ENCODE peak calls at places on chromosomes 2 and 18, in four cellular contexts. V, F, G and P are unnamed samples.

GRCh38 chr18:77132369-77133050 is at the start of gene MBP:
- DNase-seq in F (no peak), G (peak; percentile 56), V (no peak), P (peak; percentile 80)

GRCh38 chr2:158134655-158135054 is 33.0 kb downstream of the UPP2 start:
- DNase-seq in F (no peak), V (no peak), G (no peak), P (no peak)

GRCh38 chr2:17892726-17893534 is 14.5 kb downstream of the KCNS3 start:
- DNase-seq in F (no peak), G (no peak), V (no peak), P (no peak)

GRCh38 chr2:84858123-84858522 is 22.8 kb downstream of the TRABD2A start:
- DNase-seq in V (no peak), G (no peak), F (no peak), P (no peak)

GRCh38 chr2:239361311-239361642 is 39.5 kb downstream of the HDAC4 start:
- DNase-seq in G (no peak), F (peak; percentile 41), V (no peak), P (no peak)

GRCh38 chr2:189337648-189338047 is 103.6 kb upstream of the WDR75 start:
- DNase-seq in V (peak; percentile 64), G (no peak), F (peak; percentile 92), P (peak; percentile 59)

GRCh38 chr18:41150316-41150715 is 804.7 kb upstream of the PIK3C3 start:
- DNase-seq in V (no peak), G (peak; percentile 14), F (no peak), P (no peak)

GRCh38 chr2:241595600-241596140 is 37.1 kb downstream of the BOK start:
- DNase-seq in F (no peak), G (no peak), V (no peak), P (peak; percentile 45)

GRCh38 chr18:31509571-31509970 is 11.6 kb downstream of the DSG2 start:
- DNase-seq in V (peak; percentile 25), F (no peak), G (no peak), P (no peak)

GRCh38 chr18:9066358-9066757 is 36.1 kb upstream of the NDUFV2 start:
- DNase-seq in V (no peak), G (peak; percentile 97), F (no peak), P (no peak)

GRCh38 chr2:132384491-132385186 is 32.0 kb upstream of the GPR39 start:
- DNase-seq in V (peak; percentile 40), G (no peak), F (no peak), P (peak; percentile 17)

DNA sequence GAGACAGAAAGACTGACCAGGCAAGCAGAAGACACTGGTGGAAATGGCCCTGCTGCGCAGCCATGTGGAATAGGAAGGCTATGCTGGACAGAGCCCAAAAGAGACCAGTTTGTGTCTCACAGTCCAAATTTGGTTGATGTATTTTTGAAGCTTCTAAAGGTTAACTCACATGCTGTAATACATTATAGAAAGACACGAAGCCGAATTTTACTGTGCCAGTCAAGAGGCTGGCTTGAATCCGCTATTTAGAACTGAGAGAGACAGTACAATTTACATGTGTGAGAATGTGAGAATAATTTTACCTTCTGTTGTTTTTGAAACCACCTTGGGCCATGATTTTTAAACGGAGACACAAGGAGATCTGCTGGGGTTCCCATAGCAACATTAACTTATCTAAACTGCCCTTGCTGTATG is 113.6 kb downstream of the METTL8 start:
- DNase-seq in G (no peak), V (no peak), F (no peak), P (no peak)
- TF ChIP-seq CTCF in G (no peak), V (no peak), F (no peak), P (no peak)

DNA sequence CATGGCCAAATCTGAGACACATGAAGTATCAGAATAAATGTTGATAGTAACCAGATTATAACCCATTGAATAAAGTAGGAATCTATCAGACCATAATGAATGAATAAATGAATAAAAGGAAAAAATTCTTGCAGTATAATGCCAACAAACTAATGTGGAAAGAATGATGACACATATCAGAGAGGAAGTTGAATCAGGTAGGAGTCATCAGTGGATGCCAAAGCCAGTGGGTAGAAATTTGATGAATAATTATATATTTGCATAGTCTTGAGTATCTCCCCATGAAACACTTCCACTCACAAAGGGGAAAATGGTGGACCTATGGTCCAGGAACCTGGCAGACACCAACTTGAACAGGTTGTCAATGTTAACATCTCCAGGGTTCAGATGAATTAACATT is 68.6 kb downstream of the GALNT3 start:
- DNase-seq in V (peak; percentile 90), F (peak; percentile 81), G (no peak), P (peak; percentile 54)
- H3K4me2 ChIP-seq in V (no peak overlapping the region), F (peak overlapping the region; percentile 81), G (no peak overlapping the region), P (peak overlapping the region; percentile 40)

GRCh38 chr18:48979944-48980890 is 29.5 kb upstream of the SMAD7 start:
- DNase-seq in V (peak; percentile 60), G (no peak), F (peak; percentile 65), P (peak; percentile 76)
- H2AFZ ChIP-seq in V (no peak overlapping the region), G (no peak overlapping the region), F (peak overlapping the region; percentile 7), P (peak overlapping the region; percentile 40)

DNA sequence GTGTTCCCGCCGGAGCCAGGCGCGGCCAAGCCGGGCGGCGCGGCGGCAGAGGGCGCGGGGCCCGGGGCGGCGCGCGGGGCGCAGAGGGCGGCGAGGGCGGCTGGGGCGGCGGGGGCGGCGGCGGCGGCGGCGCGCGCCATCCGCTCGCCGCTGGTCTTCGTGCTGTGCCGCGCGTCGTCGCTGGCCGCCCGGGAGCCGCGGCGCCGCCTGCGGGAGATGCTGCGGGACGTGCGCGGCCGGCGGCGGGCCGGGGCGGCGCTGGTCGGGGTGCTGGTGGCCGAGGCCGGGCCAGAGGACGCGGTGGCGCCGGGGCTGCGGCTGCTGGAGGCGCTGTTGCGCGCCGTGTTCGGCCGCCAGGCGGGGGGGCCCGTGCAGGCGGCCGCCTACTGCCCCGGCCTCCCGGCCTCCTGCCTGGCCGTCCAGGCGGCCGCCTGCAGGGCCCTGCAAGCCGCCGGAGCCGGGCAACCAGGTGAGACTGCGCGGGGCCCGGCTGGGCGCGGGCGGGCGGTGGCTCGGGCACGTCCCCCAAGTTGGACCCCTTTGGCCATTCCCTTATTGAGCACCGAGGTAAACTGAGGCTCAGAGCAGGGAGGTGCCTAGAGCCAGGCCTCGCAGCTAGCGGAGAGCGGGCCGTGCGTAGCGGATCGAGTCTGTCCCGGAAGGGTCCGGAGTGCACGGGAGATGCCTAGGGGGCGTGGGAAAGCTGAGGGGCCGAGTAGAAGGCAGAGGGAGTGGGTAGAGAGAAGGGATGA is 584 bp downstream of the C2orf72 start:
- DNase-seq in F (no peak), V (no peak), G (no peak), P (peak; percentile 84)
- TF ChIP-seq CTCF in F (no peak), V (no peak), G (no peak), P (no peak)

GRCh38 chr2:85892216-85892944 is 3.6 kb upstream of the ST3GAL5 start:
- DNase-seq in G (no peak), F (no peak), V (no peak), P (no peak)
- H3K4me2 ChIP-seq in G (no peak overlapping the region), F (no peak overlapping the region), V (no peak overlapping the region), P (no peak overlapping the region)

GRCh38 chr18:34794346-34794745 is 84.2 kb downstream of the DTNA start:
- DNase-seq in G (no peak), F (no peak), V (no peak), P (no peak)
- H2AFZ ChIP-seq in G (no peak overlapping the region), F (no peak overlapping the region), V (no peak overlapping the region), P (no peak overlapping the region)

GRCh38 chr2:185208261-185208660 is 530.3 kb upstream of the FSIP2 start:
- DNase-seq in G (no peak), V (peak; percentile 34), F (no peak), P (no peak)
- TF ChIP-seq CTCF in G (peak; percentile 43), V (no peak), F (no peak), P (no peak)